ENCODE peak calls at places on chromosomes 1 and 21, in six cellular contexts. One of them, this sample, is unnamed.

GRCh38 chr21:34908424-34909055 is 140.6 kb downstream of the RUNX1 start:
- DNase-seq in prostate gland: no peak
- DNase-seq in esophagus muscularis mucosa: no peak
- DNase-seq in heart left ventricle: no peak
- DNase-seq in tibial nerve: no peak
- DNase-seq in tibial artery: peak; percentile 28
- DNase-seq in this sample: peak; percentile 20

GRCh38 chr1:64983110-64983509 is 16.8 kb upstream of the JAK1 start:
- DNase-seq in esophagus muscularis mucosa: no peak
- DNase-seq in heart left ventricle: no peak
- DNase-seq in tibial nerve: no peak
- DNase-seq in prostate gland: peak; percentile 61
- DNase-seq in tibial artery: no peak
- DNase-seq in this sample: no peak

GRCh38 chr1:63931468-63931867 is 157.7 kb downstream of the ROR1 start:
- DNase-seq in tibial nerve: no peak
- DNase-seq in tibial artery: no peak
- DNase-seq in esophagus muscularis mucosa: no peak
- DNase-seq in heart left ventricle: no peak
- DNase-seq in prostate gland: no peak
- DNase-seq in this sample: no peak

GRCh38 chr1:48109390-48110009 is 112.3 kb upstream of the TRABD2B start:
- DNase-seq in prostate gland: peak; percentile 37
- DNase-seq in esophagus muscularis mucosa: no peak
- DNase-seq in tibial artery: no peak
- DNase-seq in tibial nerve: no peak
- DNase-seq in heart left ventricle: no peak
- DNase-seq in this sample: peak; percentile 23

GRCh38 chr1:60287536-60287935 is 214.0 kb upstream of the C1orf87 start:
- DNase-seq in esophagus muscularis mucosa: no peak
- DNase-seq in tibial nerve: no peak
- DNase-seq in prostate gland: no peak
- DNase-seq in tibial artery: no peak
- DNase-seq in heart left ventricle: no peak
- DNase-seq in this sample: no peak

GRCh38 chr1:37997256-37998088 is 7.7 kb upstream of the SF3A3 start:
- DNase-seq in prostate gland: no peak
- DNase-seq in tibial artery: no peak
- DNase-seq in heart left ventricle: no peak
- DNase-seq in tibial nerve: no peak
- DNase-seq in esophagus muscularis mucosa: no peak
- DNase-seq in this sample: no peak

GRCh38 chr1:28046716-28047115 is 41.7 kb downstream of the EYA3 start:
- DNase-seq in prostate gland: no peak
- DNase-seq in tibial artery: no peak
- DNase-seq in heart left ventricle: no peak
- DNase-seq in esophagus muscularis mucosa: no peak
- DNase-seq in tibial nerve: no peak
- DNase-seq in this sample: no peak

GRCh38 chr1:93729502-93729901 is 47.9 kb upstream of the BCAR3 start:
- DNase-seq in tibial artery: no peak
- DNase-seq in esophagus muscularis mucosa: no peak
- DNase-seq in prostate gland: no peak
- DNase-seq in tibial nerve: no peak
- DNase-seq in heart left ventricle: no peak
- DNase-seq in this sample: no peak

GRCh38 chr1:32048440-32048839 is 24.3 kb upstream of the TMEM39B start:
- DNase-seq in esophagus muscularis mucosa: no peak
- DNase-seq in tibial artery: no peak
- DNase-seq in prostate gland: no peak
- DNase-seq in heart left ventricle: no peak
- DNase-seq in tibial nerve: no peak
- DNase-seq in this sample: no peak

GRCh38 chr1:6486433-6487011 is 4.9 kb downstream of the PLEKHG5 start:
- DNase-seq in tibial nerve: peak; percentile 72
- DNase-seq in tibial artery: peak; percentile 81
- DNase-seq in prostate gland: peak; percentile 84
- DNase-seq in heart left ventricle: peak; percentile 86
- DNase-seq in esophagus muscularis mucosa: peak; percentile 94
- DNase-seq in this sample: peak; percentile 63

GRCh38 chr1:22256213-22256512 is 113.3 kb upstream of the WNT4 start:
- DNase-seq in prostate gland: no peak
- DNase-seq in esophagus muscularis mucosa: no peak
- DNase-seq in tibial artery: no peak
- DNase-seq in tibial nerve: no peak
- DNase-seq in heart left ventricle: no peak
- DNase-seq in this sample: no peak

GRCh38 chr1:36351222-36351977 is 28.0 kb upstream of the EVA1B start:
- DNase-seq in heart left ventricle: no peak
- DNase-seq in prostate gland: no peak
- DNase-seq in tibial nerve: no peak
- DNase-seq in esophagus muscularis mucosa: no peak
- DNase-seq in tibial artery: no peak
- DNase-seq in this sample: no peak

GRCh38 chr21:45041351-45041805 is 33.0 kb upstream of the ADARB1 start:
- DNase-seq in prostate gland: no peak
- DNase-seq in esophagus muscularis mucosa: peak; percentile 97
- DNase-seq in tibial nerve: peak; percentile 89
- DNase-seq in heart left ventricle: peak; percentile 66
- DNase-seq in tibial artery: peak; percentile 95
- DNase-seq in this sample: no peak

GRCh38 chr1:239457491-239458488 is 71.4 kb downstream of the CHRM3 start:
- DNase-seq in tibial artery: no peak
- DNase-seq in prostate gland: no peak
- DNase-seq in esophagus muscularis mucosa: no peak
- DNase-seq in heart left ventricle: no peak
- DNase-seq in tibial nerve: no peak
- DNase-seq in this sample: no peak

GRCh38 chr1:24920155-24920925 is 9.7 kb downstream of the RUNX3 start:
- DNase-seq in tibial nerve: peak; percentile 28
- DNase-seq in heart left ventricle: no peak
- DNase-seq in prostate gland: no peak
- DNase-seq in esophagus muscularis mucosa: no peak
- DNase-seq in tibial artery: peak; percentile 46
- DNase-seq in this sample: no peak

GRCh38 chr1:223645903-223646302 is 19.6 kb downstream of the CAPN8 start:
- DNase-seq in tibial artery: no peak
- DNase-seq in heart left ventricle: no peak
- DNase-seq in tibial nerve: no peak
- DNase-seq in prostate gland: no peak
- DNase-seq in esophagus muscularis mucosa: no peak
- DNase-seq in this sample: no peak

GRCh38 chr1:226401407-226402303 is 6.2 kb downstream of the PARP1 start:
- DNase-seq in esophagus muscularis mucosa: no peak
- DNase-seq in tibial nerve: no peak
- DNase-seq in tibial artery: no peak
- DNase-seq in prostate gland: no peak
- DNase-seq in heart left ventricle: no peak
- DNase-seq in this sample: no peak

GRCh38 chr1:26213335-26213905 is 20.6 kb upstream of the CEP85 start:
- DNase-seq in esophagus muscularis mucosa: no peak
- DNase-seq in prostate gland: no peak
- DNase-seq in tibial nerve: no peak
- DNase-seq in heart left ventricle: no peak
- DNase-seq in tibial artery: no peak
- DNase-seq in this sample: no peak

GRCh38 chr1:184365699-184366098 is 21.1 kb upstream of the C1orf21 start:
- DNase-seq in prostate gland: no peak
- DNase-seq in tibial artery: no peak
- DNase-seq in esophagus muscularis mucosa: no peak
- DNase-seq in tibial nerve: no peak
- DNase-seq in heart left ventricle: no peak
- DNase-seq in this sample: no peak

GRCh38 chr1:169475806-169476205 is 9.9 kb downstream of the SLC19A2 start:
- DNase-seq in tibial nerve: no peak
- DNase-seq in tibial artery: no peak
- DNase-seq in esophagus muscularis mucosa: no peak
- DNase-seq in heart left ventricle: no peak
- DNase-seq in prostate gland: no peak
- DNase-seq in this sample: no peak

DNA sequence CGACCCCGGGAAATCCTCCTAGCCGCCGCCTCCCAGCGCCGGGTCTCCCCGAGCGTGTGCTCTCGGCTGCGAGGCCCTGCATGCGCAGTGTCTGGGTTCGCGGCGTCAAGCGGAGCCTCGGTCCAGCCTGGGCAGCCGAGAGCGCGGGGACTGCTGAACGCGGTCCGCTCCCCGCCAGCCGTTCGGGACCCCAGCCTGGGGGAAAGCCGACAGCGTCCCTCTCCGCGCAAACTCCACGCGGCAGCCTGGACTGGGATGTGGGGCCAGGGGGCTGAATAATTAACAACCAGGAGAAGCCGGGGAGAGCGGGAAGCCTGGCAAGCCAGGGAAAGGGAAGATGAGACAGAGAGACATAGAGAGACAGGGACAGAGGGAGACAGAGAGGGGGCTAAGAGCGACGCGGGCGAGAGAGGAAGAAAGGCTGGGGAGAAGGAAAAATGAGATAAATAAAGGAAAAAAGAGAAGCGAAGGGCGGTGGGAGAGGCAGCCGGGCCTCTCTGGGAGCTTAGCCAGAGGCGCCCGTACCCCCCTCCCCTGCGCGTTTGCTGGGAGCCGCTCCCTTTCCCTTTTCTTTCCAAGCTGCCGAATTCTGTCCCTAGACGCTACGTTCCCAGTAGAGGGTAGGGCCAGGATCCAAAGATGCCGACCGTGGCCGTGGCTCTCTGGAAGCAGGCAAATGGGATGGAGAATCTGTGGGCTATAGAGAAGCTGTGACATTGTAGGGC is 64.1 kb downstream of the MEF2D start:
- DNase-seq in heart left ventricle: no peak
- DNase-seq in tibial artery: no peak
- DNase-seq in prostate gland: no peak
- DNase-seq in tibial nerve: no peak
- DNase-seq in esophagus muscularis mucosa: no peak
- DNase-seq in this sample: no peak
- H3K27me3 ChIP-seq in heart left ventricle: peaks cover 58% of the 10 kb centered on the region
- H3K27me3 ChIP-seq in tibial artery: peaks cover 99% of the 10 kb centered on the region
- H3K27me3 ChIP-seq in prostate gland: peaks cover 27% of the 10 kb centered on the region
- H3K27me3 ChIP-seq in tibial nerve: peaks cover 12% of the 10 kb centered on the region
- H3K27me3 ChIP-seq in esophagus muscularis mucosa: peaks cover 15% of the 10 kb centered on the region
- H3K27me3 ChIP-seq in this sample: peaks cover 97% of the 10 kb centered on the region

GRCh38 chr1:16391408-16391807 is 24.4 kb downstream of the SZRD1 start:
- DNase-seq in prostate gland: no peak
- DNase-seq in heart left ventricle: no peak
- DNase-seq in tibial artery: no peak
- DNase-seq in tibial nerve: no peak
- DNase-seq in esophagus muscularis mucosa: no peak
- DNase-seq in this sample: no peak
- H3K4me1 ChIP-seq in prostate gland: peaks cover 8% of the 10 kb centered on the region
- H3K4me1 ChIP-seq in heart left ventricle: peaks cover 69% of the 10 kb centered on the region
- H3K4me1 ChIP-seq in tibial artery: peaks cover 2% of the 10 kb centered on the region
- H3K4me1 ChIP-seq in tibial nerve: no peaks in the 10 kb centered on the region
- H3K4me1 ChIP-seq in esophagus muscularis mucosa: peaks cover 57% of the 10 kb centered on the region
- H3K4me1 ChIP-seq in this sample: no peaks in the 10 kb centered on the region

GRCh38 chr21:41769933-41770332 is 3.1 kb upstream of the RIPK4 start:
- DNase-seq in prostate gland: no peak
- DNase-seq in tibial nerve: no peak
- DNase-seq in heart left ventricle: no peak
- DNase-seq in esophagus muscularis mucosa: no peak
- DNase-seq in tibial artery: no peak
- DNase-seq in this sample: no peak

GRCh38 chr21:41772351-41773080 is 5.7 kb upstream of the RIPK4 start:
- DNase-seq in prostate gland: no peak
- DNase-seq in heart left ventricle: no peak
- DNase-seq in tibial nerve: no peak
- DNase-seq in esophagus muscularis mucosa: no peak
- DNase-seq in tibial artery: no peak
- DNase-seq in this sample: no peak

GRCh38 chr21:41771625-41771945 is 4.7 kb upstream of the RIPK4 start:
- DNase-seq in prostate gland: no peak
- DNase-seq in tibial artery: no peak
- DNase-seq in esophagus muscularis mucosa: no peak
- DNase-seq in tibial nerve: no peak
- DNase-seq in heart left ventricle: no peak
- DNase-seq in this sample: no peak

GRCh38 chr21:41769521-41769920 is 2.7 kb upstream of the RIPK4 start:
- DNase-seq in prostate gland: no peak
- DNase-seq in tibial artery: no peak
- DNase-seq in esophagus muscularis mucosa: no peak
- DNase-seq in tibial nerve: no peak
- DNase-seq in heart left ventricle: no peak
- DNase-seq in this sample: no peak

DNA sequence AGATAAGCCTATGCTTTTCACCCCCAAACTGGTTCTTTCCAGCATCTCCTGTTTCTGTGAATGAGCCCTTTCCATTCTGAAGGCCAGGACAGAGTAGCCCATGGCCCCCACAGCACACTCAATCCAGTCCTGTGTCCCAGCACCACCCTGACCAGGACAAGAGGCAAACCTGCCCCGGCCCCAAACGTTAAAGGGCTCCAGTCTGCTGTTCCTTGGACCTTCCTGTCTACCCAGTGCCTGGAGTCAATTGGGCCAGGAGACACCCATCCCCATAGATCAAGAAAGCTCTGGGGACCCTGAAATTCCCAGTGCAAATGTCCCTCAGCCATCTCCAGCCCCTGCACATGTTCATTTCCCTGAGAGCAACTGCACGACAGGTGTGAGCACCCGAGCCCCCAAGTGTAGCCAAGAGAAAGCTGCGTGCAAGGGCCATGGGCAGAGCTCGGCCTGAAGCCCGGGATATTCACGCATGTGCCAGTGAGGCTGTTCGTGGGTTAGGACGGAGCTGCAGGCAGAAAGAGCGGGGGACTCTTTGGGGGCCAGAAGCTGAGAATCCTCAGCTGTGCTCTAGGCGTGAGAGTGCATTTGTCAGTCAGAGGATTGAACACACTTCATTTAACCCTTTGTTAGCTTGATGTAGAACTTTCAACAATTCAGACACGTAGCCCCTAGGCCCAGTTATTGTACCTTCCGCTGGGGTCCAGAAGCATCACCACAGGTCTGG is 4.2 kb upstream of the RIPK4 start:
- DNase-seq in heart left ventricle: no peak
- DNase-seq in prostate gland: no peak
- DNase-seq in tibial artery: no peak
- DNase-seq in tibial nerve: no peak
- DNase-seq in esophagus muscularis mucosa: no peak
- DNase-seq in this sample: no peak
- H3K27me3 ChIP-seq in heart left ventricle: peaks cover 41% of the 10 kb centered on the region
- H3K27me3 ChIP-seq in prostate gland: no peaks in the 10 kb centered on the region
- H3K27me3 ChIP-seq in tibial artery: peaks cover 13% of the 10 kb centered on the region
- H3K27me3 ChIP-seq in tibial nerve: peaks cover 3% of the 10 kb centered on the region
- H3K27me3 ChIP-seq in esophagus muscularis mucosa: peaks cover 11% of the 10 kb centered on the region
- H3K27me3 ChIP-seq in this sample: peaks cover 49% of the 10 kb centered on the region

DNA sequence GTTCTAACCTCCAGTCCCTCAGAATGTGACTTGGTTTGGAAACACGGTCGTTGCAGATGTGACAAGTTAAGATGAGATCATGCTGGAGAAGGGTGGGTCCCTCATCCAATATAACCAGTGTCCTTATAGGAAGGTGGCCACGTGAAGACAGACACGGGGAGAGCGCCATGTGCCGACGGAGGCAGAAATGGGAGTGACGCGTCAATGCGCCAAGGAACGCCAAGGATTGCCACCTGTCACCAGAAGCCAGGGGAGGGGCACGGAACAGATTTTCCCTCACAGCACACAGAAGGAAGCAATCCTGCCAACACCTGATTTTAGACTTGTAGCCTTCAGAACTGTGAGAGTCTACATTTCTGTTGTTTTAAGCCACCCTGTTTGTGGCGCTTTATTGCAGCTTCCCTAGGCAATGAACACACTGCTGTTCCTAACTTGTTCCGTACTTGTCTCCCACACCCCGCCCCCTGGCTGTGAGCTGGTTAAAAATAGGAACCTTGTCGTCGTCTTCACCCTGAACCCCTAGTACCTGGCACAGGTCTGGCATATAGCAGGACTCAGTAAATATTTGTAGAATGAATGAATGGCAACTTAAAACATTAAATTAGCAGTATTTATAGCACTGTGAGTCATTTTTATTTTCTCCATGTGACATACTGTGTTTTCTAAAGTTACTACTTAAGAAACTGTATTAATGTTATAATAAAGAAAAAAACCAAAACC is 14.2 kb downstream of the RIMS3 start:
- DNase-seq in prostate gland: no peak
- DNase-seq in heart left ventricle: peak; percentile 52
- DNase-seq in tibial nerve: no peak
- DNase-seq in esophagus muscularis mucosa: no peak
- DNase-seq in tibial artery: no peak
- DNase-seq in this sample: no peak
- H3K4me1 ChIP-seq in prostate gland: no peaks in the 10 kb centered on the region
- H3K4me1 ChIP-seq in heart left ventricle: peaks cover 20% of the 10 kb centered on the region
- H3K4me1 ChIP-seq in tibial nerve: no peaks in the 10 kb centered on the region
- H3K4me1 ChIP-seq in esophagus muscularis mucosa: no peaks in the 10 kb centered on the region
- H3K4me1 ChIP-seq in tibial artery: no peaks in the 10 kb centered on the region
- H3K4me1 ChIP-seq in this sample: no peaks in the 10 kb centered on the region